ENCODE peak calls at places on chromosomes 11 and 22, in ten cellular contexts. One of them, this sample, is unnamed.

GRCh38 chr11:34757026-34757451 is 136.1 kb downstream of the EHF start:
- DNase-seq in activated naive CD4-positive, alpha-beta T cell: no peak
- DNase-seq in NCI-H2081: no peak
- DNase-seq in MCF 10A: peak
- DNase-seq in effector CD4-positive, alpha-beta T cell: no peak
- DNase-seq in stimulated activated CD4-positive, alpha-beta T cell treated with anti-CD3 and anti-CD28 coated beads, Interleukin-12 subunit alpha, Interleukin-12 subunit beta, amount 100 ng/mL, for 48 hours: no peak
- DNase-seq in naive thymus-derived CD8-positive, alpha-beta T cell: no peak
- DNase-seq in NCI-H1105: no peak
- DNase-seq in Right ventricle myocardium superior: no peak
- DNase-seq in NCI-H510A treated with DMSO at 0.1 percent for 48 hours: no peak
- DNase-seq in this sample: peak

GRCh38 chr11:69416123-69416475 is 65.4 kb upstream of the LINC01488 start:
- DNase-seq in activated naive CD4-positive, alpha-beta T cell: no peak
- DNase-seq in NCI-H2081: no peak
- DNase-seq in MCF 10A: no peak
- DNase-seq in effector CD4-positive, alpha-beta T cell: no peak
- DNase-seq in stimulated activated CD4-positive, alpha-beta T cell treated with anti-CD3 and anti-CD28 coated beads, Interleukin-12 subunit alpha, Interleukin-12 subunit beta, amount 100 ng/mL, for 48 hours: no peak
- DNase-seq in naive thymus-derived CD8-positive, alpha-beta T cell: no peak
- DNase-seq in NCI-H1105: no peak
- DNase-seq in Right ventricle myocardium superior: no peak
- DNase-seq in NCI-H510A treated with DMSO at 0.1 percent for 48 hours: no peak
- DNase-seq in this sample: no peak

GRCh38 chr11:110833033-110833484 is 120.8 kb upstream of the ARHGAP20 start:
- DNase-seq in activated naive CD4-positive, alpha-beta T cell: no peak
- DNase-seq in NCI-H2081: no peak
- DNase-seq in MCF 10A: peak
- DNase-seq in effector CD4-positive, alpha-beta T cell: no peak
- DNase-seq in stimulated activated CD4-positive, alpha-beta T cell treated with anti-CD3 and anti-CD28 coated beads, Interleukin-12 subunit alpha, Interleukin-12 subunit beta, amount 100 ng/mL, for 48 hours: no peak
- DNase-seq in naive thymus-derived CD8-positive, alpha-beta T cell: no peak
- DNase-seq in NCI-H1105: no peak
- DNase-seq in Right ventricle myocardium superior: no peak
- DNase-seq in NCI-H510A treated with DMSO at 0.1 percent for 48 hours: no peak
- DNase-seq in this sample: peak

GRCh38 chr22:39938509-39938908 is 21.7 kb upstream of the TMA7B start:
- DNase-seq in activated naive CD4-positive, alpha-beta T cell: no peak
- DNase-seq in NCI-H2081: no peak
- DNase-seq in MCF 10A: no peak
- DNase-seq in effector CD4-positive, alpha-beta T cell: peak
- DNase-seq in stimulated activated CD4-positive, alpha-beta T cell treated with anti-CD3 and anti-CD28 coated beads, Interleukin-12 subunit alpha, Interleukin-12 subunit beta, amount 100 ng/mL, for 48 hours: no peak
- DNase-seq in naive thymus-derived CD8-positive, alpha-beta T cell: peak
- DNase-seq in NCI-H1105: no peak
- DNase-seq in Right ventricle myocardium superior: no peak
- DNase-seq in NCI-H510A treated with DMSO at 0.1 percent for 48 hours: no peak
- DNase-seq in this sample: no peak

GRCh38 chr11:83852775-83853442 is 566.7 kb upstream of the CCDC90B start:
- DNase-seq in activated naive CD4-positive, alpha-beta T cell: no peak
- DNase-seq in NCI-H2081: no peak
- DNase-seq in MCF 10A: no peak
- DNase-seq in effector CD4-positive, alpha-beta T cell: no peak
- DNase-seq in stimulated activated CD4-positive, alpha-beta T cell treated with anti-CD3 and anti-CD28 coated beads, Interleukin-12 subunit alpha, Interleukin-12 subunit beta, amount 100 ng/mL, for 48 hours: no peak
- DNase-seq in naive thymus-derived CD8-positive, alpha-beta T cell: no peak
- DNase-seq in NCI-H1105: no peak
- DNase-seq in Right ventricle myocardium superior: no peak
- DNase-seq in NCI-H510A treated with DMSO at 0.1 percent for 48 hours: no peak
- DNase-seq in this sample: peak

GRCh38 chr11:45100338-45100737 is 46.1 kb upstream of the PRDM11 start:
- DNase-seq in activated naive CD4-positive, alpha-beta T cell: no peak
- DNase-seq in NCI-H2081: peak
- DNase-seq in MCF 10A: peak
- DNase-seq in effector CD4-positive, alpha-beta T cell: no peak
- DNase-seq in stimulated activated CD4-positive, alpha-beta T cell treated with anti-CD3 and anti-CD28 coated beads, Interleukin-12 subunit alpha, Interleukin-12 subunit beta, amount 100 ng/mL, for 48 hours: no peak
- DNase-seq in naive thymus-derived CD8-positive, alpha-beta T cell: no peak
- DNase-seq in NCI-H1105: no peak
- DNase-seq in Right ventricle myocardium superior: no peak
- DNase-seq in NCI-H510A treated with DMSO at 0.1 percent for 48 hours: no peak
- DNase-seq in this sample: no peak

GRCh38 chr11:59283311-59283710 is 70.6 kb upstream of the MPEG1 start:
- DNase-seq in activated naive CD4-positive, alpha-beta T cell: no peak
- DNase-seq in NCI-H2081: no peak
- DNase-seq in MCF 10A: no peak
- DNase-seq in effector CD4-positive, alpha-beta T cell: no peak
- DNase-seq in stimulated activated CD4-positive, alpha-beta T cell treated with anti-CD3 and anti-CD28 coated beads, Interleukin-12 subunit alpha, Interleukin-12 subunit beta, amount 100 ng/mL, for 48 hours: no peak
- DNase-seq in naive thymus-derived CD8-positive, alpha-beta T cell: no peak
- DNase-seq in NCI-H1105: no peak
- DNase-seq in Right ventricle myocardium superior: no peak
- DNase-seq in NCI-H510A treated with DMSO at 0.1 percent for 48 hours: no peak
- DNase-seq in this sample: no peak

GRCh38 chr11:69700278-69701140 is 3.3 kb downstream of the FGF19 start:
- DNase-seq in activated naive CD4-positive, alpha-beta T cell: no peak
- DNase-seq in NCI-H2081: no peak
- DNase-seq in MCF 10A: peak
- DNase-seq in effector CD4-positive, alpha-beta T cell: no peak
- DNase-seq in stimulated activated CD4-positive, alpha-beta T cell treated with anti-CD3 and anti-CD28 coated beads, Interleukin-12 subunit alpha, Interleukin-12 subunit beta, amount 100 ng/mL, for 48 hours: no peak
- DNase-seq in naive thymus-derived CD8-positive, alpha-beta T cell: no peak
- DNase-seq in NCI-H1105: peak
- DNase-seq in Right ventricle myocardium superior: peak
- DNase-seq in NCI-H510A treated with DMSO at 0.1 percent for 48 hours: peak
- DNase-seq in this sample: peak

GRCh38 chr11:88375927-88376470 is 38.5 kb upstream of the CTSC start:
- DNase-seq in activated naive CD4-positive, alpha-beta T cell: no peak
- DNase-seq in NCI-H2081: no peak
- DNase-seq in MCF 10A: no peak
- DNase-seq in effector CD4-positive, alpha-beta T cell: no peak
- DNase-seq in stimulated activated CD4-positive, alpha-beta T cell treated with anti-CD3 and anti-CD28 coated beads, Interleukin-12 subunit alpha, Interleukin-12 subunit beta, amount 100 ng/mL, for 48 hours: no peak
- DNase-seq in naive thymus-derived CD8-positive, alpha-beta T cell: no peak
- DNase-seq in NCI-H1105: no peak
- DNase-seq in Right ventricle myocardium superior: no peak
- DNase-seq in NCI-H510A treated with DMSO at 0.1 percent for 48 hours: no peak
- DNase-seq in this sample: no peak

GRCh38 chr11:2128512-2129322 is 10.5 kb downstream of the IGF2 start:
- DNase-seq in activated naive CD4-positive, alpha-beta T cell: no peak
- DNase-seq in NCI-H2081: no peak
- DNase-seq in MCF 10A: no peak
- DNase-seq in effector CD4-positive, alpha-beta T cell: no peak
- DNase-seq in stimulated activated CD4-positive, alpha-beta T cell treated with anti-CD3 and anti-CD28 coated beads, Interleukin-12 subunit alpha, Interleukin-12 subunit beta, amount 100 ng/mL, for 48 hours: no peak
- DNase-seq in naive thymus-derived CD8-positive, alpha-beta T cell: no peak
- DNase-seq in NCI-H1105: no peak
- DNase-seq in Right ventricle myocardium superior: peak
- DNase-seq in NCI-H510A treated with DMSO at 0.1 percent for 48 hours: no peak
- DNase-seq in this sample: no peak

GRCh38 chr11:103862827-103863213 is 173.6 kb upstream of the DDI1 start:
- DNase-seq in activated naive CD4-positive, alpha-beta T cell: no peak
- DNase-seq in NCI-H2081: no peak
- DNase-seq in MCF 10A: no peak
- DNase-seq in effector CD4-positive, alpha-beta T cell: no peak
- DNase-seq in stimulated activated CD4-positive, alpha-beta T cell treated with anti-CD3 and anti-CD28 coated beads, Interleukin-12 subunit alpha, Interleukin-12 subunit beta, amount 100 ng/mL, for 48 hours: no peak
- DNase-seq in naive thymus-derived CD8-positive, alpha-beta T cell: no peak
- DNase-seq in NCI-H1105: no peak
- DNase-seq in Right ventricle myocardium superior: no peak
- DNase-seq in NCI-H510A treated with DMSO at 0.1 percent for 48 hours: no peak
- DNase-seq in this sample: no peak

GRCh38 chr11:66789097-66789890 is 53.9 kb upstream of the RCE1 start:
- DNase-seq in activated naive CD4-positive, alpha-beta T cell: no peak
- DNase-seq in NCI-H2081: no peak
- DNase-seq in MCF 10A: no peak
- DNase-seq in effector CD4-positive, alpha-beta T cell: no peak
- DNase-seq in stimulated activated CD4-positive, alpha-beta T cell treated with anti-CD3 and anti-CD28 coated beads, Interleukin-12 subunit alpha, Interleukin-12 subunit beta, amount 100 ng/mL, for 48 hours: no peak
- DNase-seq in naive thymus-derived CD8-positive, alpha-beta T cell: no peak
- DNase-seq in NCI-H1105: no peak
- DNase-seq in Right ventricle myocardium superior: no peak
- DNase-seq in NCI-H510A treated with DMSO at 0.1 percent for 48 hours: peak
- DNase-seq in this sample: peak

GRCh38 chr22:19239464-19239863 is 52.1 kb downstream of the CLTCL1 start:
- DNase-seq in activated naive CD4-positive, alpha-beta T cell: no peak
- DNase-seq in NCI-H2081: no peak
- DNase-seq in MCF 10A: no peak
- DNase-seq in effector CD4-positive, alpha-beta T cell: no peak
- DNase-seq in stimulated activated CD4-positive, alpha-beta T cell treated with anti-CD3 and anti-CD28 coated beads, Interleukin-12 subunit alpha, Interleukin-12 subunit beta, amount 100 ng/mL, for 48 hours: no peak
- DNase-seq in naive thymus-derived CD8-positive, alpha-beta T cell: no peak
- DNase-seq in NCI-H1105: no peak
- DNase-seq in Right ventricle myocardium superior: no peak
- DNase-seq in NCI-H510A treated with DMSO at 0.1 percent for 48 hours: no peak
- DNase-seq in this sample: no peak

GRCh38 chr11:88157401-88157800 is 17.8 kb downstream of the RAB38 start:
- DNase-seq in activated naive CD4-positive, alpha-beta T cell: no peak
- DNase-seq in NCI-H2081: no peak
- DNase-seq in MCF 10A: no peak
- DNase-seq in effector CD4-positive, alpha-beta T cell: no peak
- DNase-seq in stimulated activated CD4-positive, alpha-beta T cell treated with anti-CD3 and anti-CD28 coated beads, Interleukin-12 subunit alpha, Interleukin-12 subunit beta, amount 100 ng/mL, for 48 hours: no peak
- DNase-seq in naive thymus-derived CD8-positive, alpha-beta T cell: no peak
- DNase-seq in NCI-H1105: no peak
- DNase-seq in Right ventricle myocardium superior: no peak
- DNase-seq in NCI-H510A treated with DMSO at 0.1 percent for 48 hours: no peak
- DNase-seq in this sample: no peak

GRCh38 chr11:73894725-73895335 is 18.0 kb downstream of the PAAF1 start:
- DNase-seq in activated naive CD4-positive, alpha-beta T cell: no peak
- DNase-seq in NCI-H2081: no peak
- DNase-seq in MCF 10A: no peak
- DNase-seq in effector CD4-positive, alpha-beta T cell: no peak
- DNase-seq in stimulated activated CD4-positive, alpha-beta T cell treated with anti-CD3 and anti-CD28 coated beads, Interleukin-12 subunit alpha, Interleukin-12 subunit beta, amount 100 ng/mL, for 48 hours: no peak
- DNase-seq in naive thymus-derived CD8-positive, alpha-beta T cell: no peak
- DNase-seq in NCI-H1105: no peak
- DNase-seq in Right ventricle myocardium superior: no peak
- DNase-seq in NCI-H510A treated with DMSO at 0.1 percent for 48 hours: no peak
- DNase-seq in this sample: no peak

GRCh38 chr11:78654071-78654470 is 79.4 kb upstream of the NARS2 start:
- DNase-seq in activated naive CD4-positive, alpha-beta T cell: no peak
- DNase-seq in NCI-H2081: no peak
- DNase-seq in MCF 10A: no peak
- DNase-seq in effector CD4-positive, alpha-beta T cell: no peak
- DNase-seq in stimulated activated CD4-positive, alpha-beta T cell treated with anti-CD3 and anti-CD28 coated beads, Interleukin-12 subunit alpha, Interleukin-12 subunit beta, amount 100 ng/mL, for 48 hours: no peak
- DNase-seq in naive thymus-derived CD8-positive, alpha-beta T cell: no peak
- DNase-seq in NCI-H1105: no peak
- DNase-seq in Right ventricle myocardium superior: no peak
- DNase-seq in NCI-H510A treated with DMSO at 0.1 percent for 48 hours: no peak
- DNase-seq in this sample: no peak

GRCh38 chr11:2517386-2518064 is 72.7 kb downstream of the KCNQ1 start:
- DNase-seq in activated naive CD4-positive, alpha-beta T cell: no peak
- DNase-seq in NCI-H2081: no peak
- DNase-seq in MCF 10A: no peak
- DNase-seq in effector CD4-positive, alpha-beta T cell: no peak
- DNase-seq in stimulated activated CD4-positive, alpha-beta T cell treated with anti-CD3 and anti-CD28 coated beads, Interleukin-12 subunit alpha, Interleukin-12 subunit beta, amount 100 ng/mL, for 48 hours: no peak
- DNase-seq in naive thymus-derived CD8-positive, alpha-beta T cell: no peak
- DNase-seq in NCI-H1105: no peak
- DNase-seq in Right ventricle myocardium superior: no peak
- DNase-seq in NCI-H510A treated with DMSO at 0.1 percent for 48 hours: no peak
- DNase-seq in this sample: no peak

This sample was measured in renal cortical epithelial cell.